ENCODE peak calls at places on chromosome 5, in five cellular contexts. U is T-helper 1 cell, W is fibroblast of lung, Q is transverse colon, M is neural crest cell. E is an unnamed sample.

GRCh38 chr5:16456103-16456832 is 9.3 kb downstream of the ZNF622 start:
- DNase-seq in U (no peak), W (peak), Q (peak), M (peak), E (no peak)

GRCh38 chr5:135319458-135319857 is 79.6 kb downstream of the MACROH2A1 start:
- DNase-seq in U (no peak), W (no peak), Q (no peak), M (no peak), E (peak)

GRCh38 chr5:149288437-149288836 is 16.8 kb downstream of the AFAP1L1 start:
- DNase-seq in U (no peak), W (no peak), Q (no peak), M (no peak), E (no peak)

GRCh38 chr5:568061-568781 is 43.9 kb upstream of the CEP72 start:
- DNase-seq in U (no peak), W (no peak), Q (no peak), M (no peak), E (no peak)

GRCh38 chr5:17224858-17225436 is 7.5 kb downstream of the BASP1 start:
- DNase-seq in U (no peak), W (no peak), Q (no peak), M (no peak), E (no peak)

GRCh38 chr5:123412206-123412605 is 11.0 kb downstream of the CEP120 start:
- DNase-seq in U (no peak), W (no peak), Q (no peak), M (no peak), E (no peak)

GRCh38 chr5:176365663-176366574 is 632 bp downstream of the ARL10 start:
- DNase-seq in U (peak), W (peak), Q (peak), M (peak), E (no peak)

GRCh38 chr5:123696948-123697347 is 185.0 kb downstream of the CSNK1G3 start:
- DNase-seq in U (no peak), W (peak), Q (peak), M (no peak), E (no peak)

GRCh38 chr5:135379052-135379654 is 19.9 kb downstream of the MACROH2A1 start:
- DNase-seq in U (no peak), W (no peak), Q (no peak), M (no peak), E (no peak)

GRCh38 chr5:148912714-148913398 is 86.4 kb downstream of the ADRB2 start:
- DNase-seq in U (no peak), W (peak), Q (no peak), M (no peak), E (no peak)

GRCh38 chr5:102971693-102972293 is 148.1 kb downstream of the GIN1 start:
- DNase-seq in U (no peak), W (peak), Q (no peak), M (no peak), E (no peak)

GRCh38 chr5:92378961-92379611 is 996.0 kb upstream of the ARRDC3 start:
- DNase-seq in U (no peak), W (peak), Q (no peak), M (no peak), E (no peak)

GRCh38 chr5:80168388-80169028 is 87.3 kb downstream of the SERINC5 start:
- DNase-seq in U (no peak), W (no peak), Q (no peak), M (no peak), E (no peak)

GRCh38 chr5:67374378-67374777 is 177.8 kb upstream of the CD180 start:
- DNase-seq in U (no peak), W (no peak), Q (no peak), M (no peak), E (no peak)

GRCh38 chr5:172418847-172419810 is 35.2 kb downstream of the SH3PXD2B start:
- DNase-seq in U (no peak), W (no peak), Q (no peak), M (no peak), E (no peak)

GRCh38 chr5:151718653-151719052 is 31.9 kb upstream of the SPARC start:
- DNase-seq in U (no peak), W (peak), Q (no peak), M (no peak), E (no peak)

GRCh38 chr5:75050415-75050814 is 1.9 kb downstream of the GCNT4 start:
- DNase-seq in U (no peak), W (peak), Q (no peak), M (peak), E (no peak)

E was measured in stomach.